ENCODE peak calls at places on chromosomes 11 and 22, in eight cellular contexts. One of them, this sample, is unnamed.
A peak's percentile ranks its signal among the peaks of the same experiment; 100 is the strongest.

GRCh38 chr22:49958961-49959781 is 1.4 kb upstream of the PIM3 start:
- DNase-seq in GM13976: no peak
- DNase-seq in fibroblast of pulmonary artery: no peak
- DNase-seq in neural progenitor cell: peak; percentile 49
- DNase-seq in dorsolateral prefrontal cortex: no peak
- DNase-seq in glutamatergic neuron: peak; percentile 51
- DNase-seq in lung: no peak
- DNase-seq in astrocyte: no peak
- DNase-seq in this sample: no peak

GRCh38 chr11:14894657-14895598 is 2.9 kb upstream of the CYP2R1 start:
- DNase-seq in neural progenitor cell: no peak
- DNase-seq in fibroblast of pulmonary artery: peak; percentile 94
- DNase-seq in dorsolateral prefrontal cortex: no peak
- DNase-seq in lung: peak; percentile 56
- DNase-seq in glutamatergic neuron: peak; percentile 46
- DNase-seq in GM13976: no peak
- DNase-seq in astrocyte: no peak
- DNase-seq in this sample: no peak

GRCh38 chr11:120336641-120337132 is 474 bp downstream of the ARHGEF12 start:
- DNase-seq in neural progenitor cell: no peak
- DNase-seq in fibroblast of pulmonary artery: peak; percentile 39
- DNase-seq in dorsolateral prefrontal cortex: peak; percentile 29
- DNase-seq in astrocyte: no peak
- DNase-seq in lung: peak; percentile 48
- DNase-seq in glutamatergic neuron: no peak
- DNase-seq in GM13976: no peak
- DNase-seq in this sample: peak; percentile 88

GRCh38 chr22:38870791-38871359 is 1.1 kb downstream of the CBX6 start:
- DNase-seq in astrocyte: no peak
- DNase-seq in lung: no peak
- DNase-seq in GM13976: no peak
- DNase-seq in fibroblast of pulmonary artery: no peak
- DNase-seq in dorsolateral prefrontal cortex: no peak
- DNase-seq in neural progenitor cell: peak; percentile 50
- DNase-seq in glutamatergic neuron: no peak
- DNase-seq in this sample: no peak

GRCh38 chr11:119701591-119702260 is 27.3 kb downstream of the NECTIN1 start:
- DNase-seq in fibroblast of pulmonary artery: no peak
- DNase-seq in glutamatergic neuron: peak; percentile 79
- DNase-seq in dorsolateral prefrontal cortex: peak; percentile 41
- DNase-seq in neural progenitor cell: no peak
- DNase-seq in lung: no peak
- DNase-seq in GM13976: no peak
- DNase-seq in astrocyte: no peak
- DNase-seq in this sample: no peak

GRCh38 chr22:28395920-28396447 is 283.7 kb downstream of the TTC28 start:
- DNase-seq in neural progenitor cell: no peak
- DNase-seq in lung: no peak
- DNase-seq in fibroblast of pulmonary artery: peak; percentile 36
- DNase-seq in astrocyte: peak; percentile 66
- DNase-seq in GM13976: no peak
- DNase-seq in dorsolateral prefrontal cortex: no peak
- DNase-seq in glutamatergic neuron: no peak
- DNase-seq in this sample: no peak

GRCh38 chr11:26134481-26135355 is 197.2 kb upstream of the ANO3 start:
- DNase-seq in neural progenitor cell: peak; percentile 62
- DNase-seq in glutamatergic neuron: no peak
- DNase-seq in fibroblast of pulmonary artery: peak; percentile 31
- DNase-seq in astrocyte: no peak
- DNase-seq in dorsolateral prefrontal cortex: no peak
- DNase-seq in GM13976: no peak
- DNase-seq in lung: no peak
- DNase-seq in this sample: no peak

GRCh38 chr11:12249590-12250260 is 127.6 kb upstream of the PARVA start:
- DNase-seq in lung: peak; percentile 47
- DNase-seq in dorsolateral prefrontal cortex: peak; percentile 94
- DNase-seq in astrocyte: no peak
- DNase-seq in GM13976: no peak
- DNase-seq in glutamatergic neuron: no peak
- DNase-seq in neural progenitor cell: no peak
- DNase-seq in fibroblast of pulmonary artery: peak; percentile 69
- DNase-seq in this sample: no peak

GRCh38 chr11:112590778-112591177 is 330.1 kb upstream of the PLET1 start:
- DNase-seq in neural progenitor cell: no peak
- DNase-seq in fibroblast of pulmonary artery: peak; percentile 50
- DNase-seq in dorsolateral prefrontal cortex: no peak
- DNase-seq in GM13976: no peak
- DNase-seq in astrocyte: peak; percentile 26
- DNase-seq in glutamatergic neuron: no peak
- DNase-seq in lung: no peak
- DNase-seq in this sample: no peak

GRCh38 chr11:495537-495931 is 11.5 kb downstream of the RNH1 start:
- DNase-seq in glutamatergic neuron: no peak
- DNase-seq in dorsolateral prefrontal cortex: no peak
- DNase-seq in lung: no peak
- DNase-seq in fibroblast of pulmonary artery: no peak
- DNase-seq in astrocyte: no peak
- DNase-seq in neural progenitor cell: no peak
- DNase-seq in GM13976: no peak
- DNase-seq in this sample: no peak

GRCh38 chr11:120135838-120136237 is 2.1 kb downstream of the TRIM29 start:
- DNase-seq in fibroblast of pulmonary artery: no peak
- DNase-seq in glutamatergic neuron: peak; percentile 0
- DNase-seq in neural progenitor cell: no peak
- DNase-seq in dorsolateral prefrontal cortex: no peak
- DNase-seq in astrocyte: no peak
- DNase-seq in lung: no peak
- DNase-seq in GM13976: peak; percentile 12
- DNase-seq in this sample: no peak

GRCh38 chr22:48566741-48567140 is 1260.9 kb downstream of the BRD1 start:
- DNase-seq in dorsolateral prefrontal cortex: no peak
- DNase-seq in glutamatergic neuron: peak; percentile 12
- DNase-seq in fibroblast of pulmonary artery: no peak
- DNase-seq in GM13976: no peak
- DNase-seq in lung: no peak
- DNase-seq in neural progenitor cell: no peak
- DNase-seq in astrocyte: no peak
- DNase-seq in this sample: no peak

GRCh38 chr11:99773646-99774045 is 752.9 kb downstream of the CNTN5 start:
- DNase-seq in fibroblast of pulmonary artery: peak; percentile 27
- DNase-seq in GM13976: no peak
- DNase-seq in glutamatergic neuron: no peak
- DNase-seq in dorsolateral prefrontal cortex: no peak
- DNase-seq in lung: no peak
- DNase-seq in astrocyte: peak; percentile 4
- DNase-seq in neural progenitor cell: no peak
- DNase-seq in this sample: no peak

GRCh38 chr22:28773461-28773867 is 969 bp downstream of the CCDC117 start:
- DNase-seq in dorsolateral prefrontal cortex: no peak
- DNase-seq in glutamatergic neuron: no peak
- DNase-seq in GM13976: peak; percentile 61
- DNase-seq in astrocyte: peak; percentile 49
- DNase-seq in lung: no peak
- DNase-seq in fibroblast of pulmonary artery: peak; percentile 16
- DNase-seq in neural progenitor cell: no peak
- DNase-seq in this sample: no peak

GRCh38 chr22:47107431-47107830 is 345.0 kb downstream of the TBC1D22A start:
- DNase-seq in glutamatergic neuron: no peak
- DNase-seq in fibroblast of pulmonary artery: peak; percentile 70
- DNase-seq in dorsolateral prefrontal cortex: no peak
- DNase-seq in lung: no peak
- DNase-seq in astrocyte: peak; percentile 82
- DNase-seq in GM13976: no peak
- DNase-seq in neural progenitor cell: no peak
- DNase-seq in this sample: no peak

GRCh38 chr11:68750197-68750987 is 928 bp downstream of the TESMIN start:
- DNase-seq in neural progenitor cell: peak; percentile 71
- DNase-seq in glutamatergic neuron: peak; percentile 48
- DNase-seq in dorsolateral prefrontal cortex: no peak
- DNase-seq in astrocyte: no peak
- DNase-seq in GM13976: peak; percentile 45
- DNase-seq in lung: no peak
- DNase-seq in fibroblast of pulmonary artery: no peak
- DNase-seq in this sample: no peak

GRCh38 chr11:130315354-130315970 is 745 bp upstream of the ZBTB44 start:
- DNase-seq in neural progenitor cell: peak; percentile 34
- DNase-seq in lung: peak; percentile 54
- DNase-seq in fibroblast of pulmonary artery: no peak
- DNase-seq in astrocyte: no peak
- DNase-seq in dorsolateral prefrontal cortex: peak; percentile 9
- DNase-seq in GM13976: peak; percentile 76
- DNase-seq in glutamatergic neuron: peak; percentile 32
- DNase-seq in this sample: no peak

GRCh38 chr22:37215890-37216289 is 3.6 kb upstream of the SSTR3 start:
- DNase-seq in astrocyte: no peak
- DNase-seq in fibroblast of pulmonary artery: no peak
- DNase-seq in lung: no peak
- DNase-seq in GM13976: no peak
- DNase-seq in dorsolateral prefrontal cortex: no peak
- DNase-seq in neural progenitor cell: no peak
- DNase-seq in glutamatergic neuron: no peak
- DNase-seq in this sample: no peak

DNA sequence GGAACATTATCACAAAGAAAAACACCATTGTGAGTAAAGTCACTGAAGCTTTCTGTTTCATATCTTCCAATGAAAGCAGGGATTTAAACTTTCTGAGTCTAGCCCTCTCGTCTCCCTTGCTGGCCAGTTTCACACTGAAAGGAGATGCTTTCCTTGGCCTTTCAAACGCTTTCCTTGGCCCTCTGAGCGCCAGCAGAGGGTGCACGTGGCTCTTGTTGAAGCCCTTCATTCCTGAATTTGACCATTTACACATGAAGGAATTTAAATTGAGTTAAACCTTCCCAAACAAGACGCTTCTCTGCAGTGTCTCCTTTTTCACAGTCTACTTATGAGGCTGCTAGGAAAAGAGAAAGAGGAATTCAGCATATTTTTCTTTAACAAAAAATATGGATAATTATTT is 21.5 kb downstream of the NNMT start:
- DNase-seq in glutamatergic neuron: peak; percentile 43
- DNase-seq in lung: no peak
- DNase-seq in dorsolateral prefrontal cortex: peak; percentile 16
- DNase-seq in fibroblast of pulmonary artery: peak; percentile 69
- DNase-seq in astrocyte: no peak
- DNase-seq in neural progenitor cell: peak; percentile 82
- DNase-seq in GM13976: no peak
- DNase-seq in this sample: no peak
- TF ChIP-seq CTCF in glutamatergic neuron: no peak
- TF ChIP-seq CTCF in lung: peak; percentile 24
- TF ChIP-seq CTCF in dorsolateral prefrontal cortex: peak; percentile 43
- TF ChIP-seq CTCF in fibroblast of pulmonary artery: peak; percentile 45
- TF ChIP-seq CTCF in astrocyte: peak; percentile 76
- TF ChIP-seq CTCF in neural progenitor cell: peak; percentile 72
- TF ChIP-seq CTCF in GM13976: no peak
- TF ChIP-seq CTCF in this sample: peak; percentile 55

GRCh38 chr11:46296520-46297448 is 19.3 kb downstream of the CREB3L1 start:
- DNase-seq in neural progenitor cell: peak; percentile 92
- DNase-seq in dorsolateral prefrontal cortex: no peak
- DNase-seq in astrocyte: peak; percentile 97
- DNase-seq in lung: no peak
- DNase-seq in glutamatergic neuron: peak; percentile 79
- DNase-seq in fibroblast of pulmonary artery: peak; percentile 97
- DNase-seq in GM13976: no peak
- DNase-seq in this sample: peak; percentile 90
- TF ChIP-seq CTCF in neural progenitor cell: peak; percentile 83
- TF ChIP-seq CTCF in dorsolateral prefrontal cortex: peak; percentile 9
- TF ChIP-seq CTCF in astrocyte: peak; percentile 64
- TF ChIP-seq CTCF in lung: no peak
- TF ChIP-seq CTCF in glutamatergic neuron: peak; percentile 52
- TF ChIP-seq CTCF in fibroblast of pulmonary artery: peak; percentile 78
- TF ChIP-seq CTCF in GM13976: no peak
- TF ChIP-seq CTCF in this sample: peak; percentile 78

GRCh38 chr11:127651888-127652221 is 651.3 kb upstream of the KIRREL3 start:
- DNase-seq in fibroblast of pulmonary artery: no peak
- DNase-seq in GM13976: no peak
- DNase-seq in astrocyte: peak; percentile 41
- DNase-seq in lung: no peak
- DNase-seq in neural progenitor cell: no peak
- DNase-seq in glutamatergic neuron: no peak
- DNase-seq in dorsolateral prefrontal cortex: no peak
- DNase-seq in this sample: no peak
- TF ChIP-seq CTCF in fibroblast of pulmonary artery: no peak
- TF ChIP-seq CTCF in GM13976: no peak
- TF ChIP-seq CTCF in astrocyte: no peak
- TF ChIP-seq CTCF in lung: no peak
- TF ChIP-seq CTCF in neural progenitor cell: no peak
- TF ChIP-seq CTCF in glutamatergic neuron: no peak
- TF ChIP-seq CTCF in dorsolateral prefrontal cortex: no peak
- TF ChIP-seq CTCF in this sample: no peak

GRCh38 chr22:21867528-21868266 is at the start of gene MAPK1:
- DNase-seq in GM13976: peak; percentile 94
- DNase-seq in dorsolateral prefrontal cortex: peak; percentile 96
- DNase-seq in neural progenitor cell: peak; percentile 94
- DNase-seq in lung: peak; percentile 93
- DNase-seq in astrocyte: peak; percentile 72
- DNase-seq in fibroblast of pulmonary artery: peak; percentile 85
- DNase-seq in glutamatergic neuron: peak; percentile 95
- DNase-seq in this sample: peak; percentile 97
- TF ChIP-seq CTCF in GM13976: no peak
- TF ChIP-seq CTCF in dorsolateral prefrontal cortex: peak; percentile 63
- TF ChIP-seq CTCF in neural progenitor cell: peak; percentile 53
- TF ChIP-seq CTCF in lung: no peak
- TF ChIP-seq CTCF in astrocyte: no peak
- TF ChIP-seq CTCF in fibroblast of pulmonary artery: peak; percentile 11
- TF ChIP-seq CTCF in glutamatergic neuron: peak; percentile 37
- TF ChIP-seq CTCF in this sample: peak; percentile 49

This sample was measured in osteocyte.